ENCODE peak calls at places on chromosome 4, in four cellular contexts. Q is activated CD8-positive, alpha-beta memory T cell treated with anti-CD3 and anti-CD28 coated beads for 48 hours; P is CD8-positive, alpha-beta T cell; L is globus pallidus. S is an unnamed sample.

GRCh38 chr4:173013232-173013932 is 155.2 kb upstream of the GALNT7 start:
- DNase-seq in P (peak; percentile 63), L (peak; percentile 43), Q (peak; percentile 21), S (peak; percentile 37)

GRCh38 chr4:139822391-139822790 is 156.8 kb downstream of the MGST2 start:
- DNase-seq in L (no peak), P (no peak), Q (no peak), S (no peak)

GRCh38 chr4:86129546-86129945 is 230.3 kb downstream of the MAPK10 start:
- DNase-seq in P (no peak), L (no peak), Q (no peak), S (no peak)

GRCh38 chr4:2757426-2757825 is 1.3 kb upstream of the TNIP2 start:
- DNase-seq in P (no peak), L (no peak), Q (no peak), S (no peak)

GRCh38 chr4:185086053-185086452 is 57.0 kb upstream of the SLC25A4 start:
- DNase-seq in Q (no peak), P (no peak), L (no peak), S (no peak)

GRCh38 chr4:139740121-139740520 is 74.5 kb downstream of the MGST2 start:
- DNase-seq in Q (no peak), L (no peak), P (no peak), S (no peak)

GRCh38 chr4:20844311-20844710 is 144.1 kb downstream of the PACRGL start:
- DNase-seq in P (no peak), Q (no peak), L (no peak), S (no peak)

GRCh38 chr4:125043453-125043852 is 271.3 kb upstream of the FAT4 start:
- DNase-seq in L (no peak), Q (no peak), P (no peak), S (no peak)

GRCh38 chr4:188839704-188840103 is 700.5 kb downstream of the TRIML1 start:
- DNase-seq in L (no peak), P (no peak), Q (no peak), S (no peak)

GRCh38 chr4:74042681-74043080 is 4.2 kb upstream of the CXCL3 start:
- DNase-seq in P (no peak), Q (no peak), L (no peak), S (no peak)

GRCh38 chr4:19748470-19748869 is 503.2 kb upstream of the SLIT2 start:
- DNase-seq in L (no peak), P (no peak), Q (no peak), S (no peak)

GRCh38 chr4:1720163-1720983 is 750 bp downstream of the TMEM129 start:
- DNase-seq in L (peak; percentile 36), Q (no peak), P (peak; percentile 69), S (no peak)

GRCh38 chr4:148288448-148288847 is 153.8 kb downstream of the NR3C2 start:
- DNase-seq in P (no peak), Q (no peak), L (no peak), S (no peak)

GRCh38 chr4:52651993-52652672 is 7.0 kb downstream of the USP46 start:
- DNase-seq in P (no peak), L (no peak), Q (no peak), S (no peak)

GRCh38 chr4:16070203-16070602 is 13.6 kb downstream of the PROM1 start:
- DNase-seq in P (no peak), Q (no peak), L (no peak), S (no peak)

GRCh38 chr4:55903577-55903976 is 45.2 kb upstream of the CEP135 start:
- DNase-seq in L (no peak), Q (no peak), P (no peak), S (no peak)

S was measured in activated gamma-delta T cell treated with anti-CD3 and anti-CD28 coated beads, Interleukin-2, amount 50 U/mL, for 16 hours.